ENCODE peak calls at places on chromosomes 5 and 9, in nine cellular contexts. One of them, this sample, is unnamed.

GRCh38 chr5:139671096-139671841 is 23.1 kb downstream of the CXXC5 start:
- DNase-seq in heart right ventricle: no peak
- DNase-seq in sigmoid colon: no peak
- DNase-seq in spleen: peak
- DNase-seq in lower leg skin: no peak
- DNase-seq in endodermal cell: no peak
- DNase-seq in B cell: no peak
- DNase-seq in GM10248: no peak
- DNase-seq in NB4: peak
- DNase-seq in this sample: no peak

GRCh38 chr9:117002686-117003085 is 315.6 kb downstream of the TRIM32 start:
- DNase-seq in lower leg skin: no peak
- DNase-seq in sigmoid colon: no peak
- DNase-seq in endodermal cell: peak
- DNase-seq in spleen: no peak
- DNase-seq in NB4: no peak
- DNase-seq in B cell: no peak
- DNase-seq in GM10248: no peak
- DNase-seq in heart right ventricle: no peak
- DNase-seq in this sample: no peak

GRCh38 chr5:133382661-133383579 is 229.4 kb downstream of the FSTL4 start:
- DNase-seq in sigmoid colon: peak
- DNase-seq in heart right ventricle: no peak
- DNase-seq in spleen: no peak
- DNase-seq in B cell: no peak
- DNase-seq in lower leg skin: peak
- DNase-seq in NB4: no peak
- DNase-seq in endodermal cell: no peak
- DNase-seq in GM10248: no peak
- DNase-seq in this sample: peak

GRCh38 chr9:34576943-34577634 is 12.4 kb downstream of the CNTFR start:
- DNase-seq in GM10248: no peak
- DNase-seq in endodermal cell: peak
- DNase-seq in NB4: no peak
- DNase-seq in spleen: no peak
- DNase-seq in B cell: no peak
- DNase-seq in heart right ventricle: no peak
- DNase-seq in sigmoid colon: no peak
- DNase-seq in lower leg skin: no peak
- DNase-seq in this sample: no peak

GRCh38 chr5:143217065-143217803 is 186.3 kb downstream of the NR3C1 start:
- DNase-seq in sigmoid colon: no peak
- DNase-seq in spleen: no peak
- DNase-seq in NB4: peak
- DNase-seq in endodermal cell: no peak
- DNase-seq in heart right ventricle: no peak
- DNase-seq in lower leg skin: peak
- DNase-seq in B cell: no peak
- DNase-seq in GM10248: no peak
- DNase-seq in this sample: peak

GRCh38 chr9:86449246-86449645 is 95.0 kb upstream of the TUT7 start:
- DNase-seq in heart right ventricle: no peak
- DNase-seq in endodermal cell: no peak
- DNase-seq in sigmoid colon: no peak
- DNase-seq in B cell: no peak
- DNase-seq in NB4: no peak
- DNase-seq in GM10248: no peak
- DNase-seq in lower leg skin: no peak
- DNase-seq in spleen: no peak
- DNase-seq in this sample: no peak

GRCh38 chr5:154595662-154596061 is 117.6 kb upstream of the HAND1 start:
- DNase-seq in lower leg skin: no peak
- DNase-seq in GM10248: no peak
- DNase-seq in NB4: no peak
- DNase-seq in endodermal cell: no peak
- DNase-seq in heart right ventricle: no peak
- DNase-seq in sigmoid colon: no peak
- DNase-seq in spleen: no peak
- DNase-seq in B cell: no peak
- DNase-seq in this sample: no peak

GRCh38 chr9:16321461-16322119 is 548.9 kb downstream of the BNC2 start:
- DNase-seq in lower leg skin: peak
- DNase-seq in NB4: peak
- DNase-seq in B cell: no peak
- DNase-seq in GM10248: no peak
- DNase-seq in spleen: no peak
- DNase-seq in heart right ventricle: no peak
- DNase-seq in sigmoid colon: peak
- DNase-seq in endodermal cell: no peak
- DNase-seq in this sample: no peak

GRCh38 chr9:77981332-77981731 is 50.3 kb downstream of the GNAQ start:
- DNase-seq in NB4: peak
- DNase-seq in spleen: peak
- DNase-seq in endodermal cell: no peak
- DNase-seq in sigmoid colon: no peak
- DNase-seq in B cell: peak
- DNase-seq in GM10248: no peak
- DNase-seq in heart right ventricle: no peak
- DNase-seq in lower leg skin: no peak
- DNase-seq in this sample: no peak

GRCh38 chr5:72290356-72291133 is 29.5 kb downstream of the MRPS27 start:
- DNase-seq in lower leg skin: no peak
- DNase-seq in B cell: peak
- DNase-seq in sigmoid colon: no peak
- DNase-seq in GM10248: no peak
- DNase-seq in spleen: no peak
- DNase-seq in endodermal cell: no peak
- DNase-seq in NB4: no peak
- DNase-seq in heart right ventricle: no peak
- DNase-seq in this sample: no peak

GRCh38 chr5:82246960-82247574 is 31.1 kb downstream of the RPS23 start:
- DNase-seq in lower leg skin: no peak
- DNase-seq in spleen: no peak
- DNase-seq in NB4: no peak
- DNase-seq in GM10248: no peak
- DNase-seq in endodermal cell: no peak
- DNase-seq in B cell: no peak
- DNase-seq in sigmoid colon: no peak
- DNase-seq in heart right ventricle: no peak
- DNase-seq in this sample: no peak

GRCh38 chr5:100840364-100840763 is 62.7 kb downstream of the ST8SIA4 start:
- DNase-seq in heart right ventricle: no peak
- DNase-seq in NB4: peak
- DNase-seq in spleen: no peak
- DNase-seq in B cell: peak
- DNase-seq in sigmoid colon: no peak
- DNase-seq in GM10248: no peak
- DNase-seq in endodermal cell: no peak
- DNase-seq in lower leg skin: no peak
- DNase-seq in this sample: no peak

GRCh38 chr9:8978334-8978733 is 1178.8 kb upstream of the DMAC1 start:
- DNase-seq in GM10248: no peak
- DNase-seq in lower leg skin: no peak
- DNase-seq in heart right ventricle: no peak
- DNase-seq in endodermal cell: no peak
- DNase-seq in B cell: no peak
- DNase-seq in spleen: no peak
- DNase-seq in sigmoid colon: no peak
- DNase-seq in NB4: peak
- DNase-seq in this sample: no peak

GRCh38 chr5:31096238-31096865 is 97.1 kb upstream of the CDH6 start:
- DNase-seq in GM10248: no peak
- DNase-seq in spleen: no peak
- DNase-seq in sigmoid colon: no peak
- DNase-seq in B cell: no peak
- DNase-seq in lower leg skin: no peak
- DNase-seq in endodermal cell: no peak
- DNase-seq in NB4: no peak
- DNase-seq in heart right ventricle: no peak
- DNase-seq in this sample: no peak

GRCh38 chr9:132560604-132561304 is 21.7 kb upstream of the BARHL1 start:
- DNase-seq in spleen: peak
- DNase-seq in lower leg skin: no peak
- DNase-seq in endodermal cell: no peak
- DNase-seq in NB4: no peak
- DNase-seq in GM10248: no peak
- DNase-seq in B cell: no peak
- DNase-seq in sigmoid colon: no peak
- DNase-seq in heart right ventricle: no peak
- DNase-seq in this sample: no peak

GRCh38 chr5:69492391-69493234 is at the start of gene OCLN:
- DNase-seq in B cell: peak
- DNase-seq in NB4: peak
- DNase-seq in spleen: peak
- DNase-seq in lower leg skin: peak
- DNase-seq in heart right ventricle: no peak
- DNase-seq in endodermal cell: peak
- DNase-seq in GM10248: peak
- DNase-seq in sigmoid colon: no peak
- DNase-seq in this sample: no peak

GRCh38 chr9:114098660-114099522 is at the start of gene KIF12:
- DNase-seq in sigmoid colon: no peak
- DNase-seq in lower leg skin: peak
- DNase-seq in spleen: no peak
- DNase-seq in heart right ventricle: no peak
- DNase-seq in GM10248: no peak
- DNase-seq in NB4: no peak
- DNase-seq in B cell: peak
- DNase-seq in endodermal cell: peak
- DNase-seq in this sample: no peak

GRCh38 chr9:89723696-89724095 is 118.9 kb downstream of the GADD45G start:
- DNase-seq in endodermal cell: no peak
- DNase-seq in B cell: no peak
- DNase-seq in GM10248: no peak
- DNase-seq in spleen: no peak
- DNase-seq in lower leg skin: no peak
- DNase-seq in NB4: no peak
- DNase-seq in sigmoid colon: no peak
- DNase-seq in heart right ventricle: no peak
- DNase-seq in this sample: no peak

GRCh38 chr9:114172981-114173833 is 17.9 kb downstream of the COL27A1 start:
- DNase-seq in GM10248: no peak
- DNase-seq in lower leg skin: no peak
- DNase-seq in sigmoid colon: peak
- DNase-seq in endodermal cell: no peak
- DNase-seq in spleen: peak
- DNase-seq in heart right ventricle: no peak
- DNase-seq in NB4: no peak
- DNase-seq in B cell: no peak
- DNase-seq in this sample: no peak

GRCh38 chr5:181239062-181239663 is 4.5 kb downstream of the RACK1 start:
- DNase-seq in GM10248: no peak
- DNase-seq in NB4: no peak
- DNase-seq in sigmoid colon: peak
- DNase-seq in heart right ventricle: no peak
- DNase-seq in spleen: no peak
- DNase-seq in lower leg skin: peak
- DNase-seq in B cell: no peak
- DNase-seq in endodermal cell: no peak
- DNase-seq in this sample: no peak

GRCh38 chr9:109912082-109912581 is 132.1 kb downstream of the PALM2AKAP2 start:
- DNase-seq in spleen: no peak
- DNase-seq in endodermal cell: no peak
- DNase-seq in heart right ventricle: peak
- DNase-seq in sigmoid colon: no peak
- DNase-seq in NB4: no peak
- DNase-seq in B cell: no peak
- DNase-seq in GM10248: no peak
- DNase-seq in lower leg skin: no peak
- DNase-seq in this sample: no peak

GRCh38 chr5:159208508-159209437 is 580 bp downstream of the RNF145 start:
- DNase-seq in spleen: no peak
- DNase-seq in B cell: peak
- DNase-seq in heart right ventricle: peak
- DNase-seq in sigmoid colon: peak
- DNase-seq in GM10248: peak
- DNase-seq in endodermal cell: peak
- DNase-seq in NB4: peak
- DNase-seq in lower leg skin: peak
- DNase-seq in this sample: no peak

GRCh38 chr9:36345103-36345846 is 54.8 kb downstream of the RNF38 start:
- DNase-seq in NB4: no peak
- DNase-seq in heart right ventricle: no peak
- DNase-seq in B cell: no peak
- DNase-seq in GM10248: no peak
- DNase-seq in sigmoid colon: no peak
- DNase-seq in endodermal cell: peak
- DNase-seq in spleen: no peak
- DNase-seq in lower leg skin: no peak
- DNase-seq in this sample: no peak
- TF ChIP-seq CTCF in NB4: no peak
- TF ChIP-seq CTCF in heart right ventricle: peak
- TF ChIP-seq CTCF in B cell: no peak
- TF ChIP-seq CTCF in GM10248: no peak
- TF ChIP-seq CTCF in sigmoid colon: no peak
- TF ChIP-seq CTCF in endodermal cell: peak
- TF ChIP-seq CTCF in spleen: no peak
- TF ChIP-seq CTCF in lower leg skin: no peak
- TF ChIP-seq CTCF in this sample: no peak

GRCh38 chr5:115884704-115885103 is 43.0 kb downstream of the AP3S1 start:
- DNase-seq in endodermal cell: no peak
- DNase-seq in spleen: no peak
- DNase-seq in sigmoid colon: no peak
- DNase-seq in GM10248: no peak
- DNase-seq in lower leg skin: no peak
- DNase-seq in B cell: no peak
- DNase-seq in NB4: no peak
- DNase-seq in heart right ventricle: no peak
- DNase-seq in this sample: no peak

GRCh38 chr5:115888027-115888426 is 46.3 kb downstream of the AP3S1 start:
- DNase-seq in spleen: no peak
- DNase-seq in GM10248: no peak
- DNase-seq in heart right ventricle: no peak
- DNase-seq in sigmoid colon: no peak
- DNase-seq in NB4: peak
- DNase-seq in B cell: no peak
- DNase-seq in lower leg skin: no peak
- DNase-seq in endodermal cell: no peak
- DNase-seq in this sample: no peak
- TF ChIP-seq CTCF in spleen: no peak
- TF ChIP-seq CTCF in GM10248: no peak
- TF ChIP-seq CTCF in heart right ventricle: peak
- TF ChIP-seq CTCF in sigmoid colon: no peak
- TF ChIP-seq CTCF in NB4: no peak
- TF ChIP-seq CTCF in B cell: no peak
- TF ChIP-seq CTCF in lower leg skin: no peak
- TF ChIP-seq CTCF in endodermal cell: peak
- TF ChIP-seq CTCF in this sample: no peak

GRCh38 chr5:102241809-102242421 is 54.2 kb downstream of the SLCO4C1 start:
- DNase-seq in heart right ventricle: no peak
- DNase-seq in lower leg skin: no peak
- DNase-seq in sigmoid colon: no peak
- DNase-seq in spleen: no peak
- DNase-seq in NB4: no peak
- DNase-seq in GM10248: no peak
- DNase-seq in B cell: no peak
- DNase-seq in endodermal cell: peak
- DNase-seq in this sample: no peak
- TF ChIP-seq CTCF in heart right ventricle: no peak
- TF ChIP-seq CTCF in lower leg skin: no peak
- TF ChIP-seq CTCF in sigmoid colon: no peak
- TF ChIP-seq CTCF in spleen: no peak
- TF ChIP-seq CTCF in NB4: no peak
- TF ChIP-seq CTCF in GM10248: no peak
- TF ChIP-seq CTCF in B cell: no peak
- TF ChIP-seq CTCF in endodermal cell: peak
- TF ChIP-seq CTCF in this sample: no peak

GRCh38 chr9:134381671-134382505 is 55.6 kb downstream of the RXRA start:
- DNase-seq in lower leg skin: no peak
- DNase-seq in heart right ventricle: peak
- DNase-seq in endodermal cell: no peak
- DNase-seq in NB4: peak
- DNase-seq in spleen: peak
- DNase-seq in B cell: peak
- DNase-seq in sigmoid colon: no peak
- DNase-seq in GM10248: peak
- DNase-seq in this sample: no peak
- TF ChIP-seq CTCF in lower leg skin: no peak
- TF ChIP-seq CTCF in heart right ventricle: no peak
- TF ChIP-seq CTCF in endodermal cell: peak
- TF ChIP-seq CTCF in NB4: peak
- TF ChIP-seq CTCF in spleen: peak
- TF ChIP-seq CTCF in B cell: peak
- TF ChIP-seq CTCF in sigmoid colon: no peak
- TF ChIP-seq CTCF in GM10248: peak
- TF ChIP-seq CTCF in this sample: no peak

This sample was measured in tibial artery.